ENCODE peak calls at places on chromosomes 5 and 9, in six cellular contexts. V is fibroblast of lung; R is stimulated activated CD8-positive, alpha-beta memory T cell treated with anti-CD3 and anti-CD28 coated beads, Interleukin-15, amount 100 ng/mL, for 4 hours; Y is aorta; U is cardiac fibroblast; E is uterus. F is an unnamed sample.

GRCh38 chr5:128966375-128966774 is 1.1 kb downstream of the SLC27A6 start:
- DNase-seq in V (no peak), R (no peak), Y (no peak), U (no peak), E (no peak), F (no peak)

GRCh38 chr5:153670081-153670480 is 179.6 kb downstream of the GRIA1 start:
- DNase-seq in V (no peak), R (no peak), Y (no peak), U (no peak), E (no peak), F (no peak)

GRCh38 chr9:125462766-125463384 is 201.2 kb downstream of the GAPVD1 start:
- DNase-seq in V (peak; percentile 91), R (no peak), Y (no peak), U (peak; percentile 15), E (no peak), F (peak; percentile 11)

GRCh38 chr5:146340260-146341081 is 1.8 kb downstream of the POU4F3 start:
- DNase-seq in V (peak; percentile 68), R (no peak), Y (peak; percentile 86), U (peak; percentile 71), E (peak; percentile 31), F (peak; percentile 73)

GRCh38 chr5:1799602-1800469 is at the start of gene MRPL36:
- DNase-seq in V (peak; percentile 88), R (peak; percentile 84), Y (peak; percentile 95), U (peak; percentile 91), E (peak; percentile 87), F (peak; percentile 86)

GRCh38 chr5:14492341-14492964 is 89.1 kb upstream of the OTULINL start:
- DNase-seq in V (no peak), R (no peak), Y (no peak), U (no peak), E (no peak), F (no peak)

GRCh38 chr9:72589684-72590555 is 68.5 kb downstream of the TMC1 start:
- DNase-seq in V (peak; percentile 64), R (no peak), Y (no peak), U (no peak), E (no peak), F (peak; percentile 71)

GRCh38 chr9:129671519-129671918 is 6.1 kb downstream of the PRRX2 start:
- DNase-seq in V (no peak), R (no peak), Y (no peak), U (no peak), E (no peak), F (no peak)

GRCh38 chr5:7876867-7877266 is 7.9 kb downstream of the MTRR start:
- DNase-seq in V (peak; percentile 71), R (no peak), Y (no peak), U (peak; percentile 70), E (no peak), F (peak; percentile 31)

GRCh38 chr5:44532981-44533380 is 143.8 kb upstream of the FGF10 start:
- DNase-seq in V (no peak), R (no peak), Y (no peak), U (no peak), E (no peak), F (no peak)

GRCh38 chr9:21681641-21682040 is 120.8 kb upstream of the MTAP start:
- DNase-seq in V (peak; percentile 95), R (no peak), Y (no peak), U (peak; percentile 84), E (no peak), F (peak; percentile 87)

GRCh38 chr9:98218562-98219363 is 26.3 kb upstream of the CORO2A start:
- DNase-seq in V (peak; percentile 59), R (no peak), Y (no peak), U (no peak), E (no peak), F (no peak)

GRCh38 chr9:4197548-4197947 is 102.3 kb downstream of the GLIS3 start:
- DNase-seq in V (no peak), R (no peak), Y (peak; percentile 30), U (no peak), E (no peak), F (no peak)

GRCh38 chr5:14032944-14033343 is 88.5 kb upstream of the DNAH5 start:
- DNase-seq in V (peak; percentile 84), R (no peak), Y (no peak), U (peak; percentile 75), E (no peak), F (peak; percentile 53)

GRCh38 chr5:169460123-169460522 is 123.5 kb upstream of the SPDL1 start:
- DNase-seq in V (no peak), R (no peak), Y (no peak), U (no peak), E (no peak), F (no peak)

GRCh38 chr9:126031116-126031515 is 283.9 kb downstream of the PBX3 start:
- DNase-seq in V (no peak), R (no peak), Y (peak; percentile 47), U (no peak), E (no peak), F (no peak)

GRCh38 chr5:131466171-131466766 is 168.8 kb downstream of the RAPGEF6 start:
- DNase-seq in V (peak; percentile 94), R (no peak), Y (no peak), U (peak; percentile 87), E (no peak), F (peak; percentile 76)

GRCh38 chr9:76101945-76102344 is 211.5 kb downstream of the PCSK5 start:
- DNase-seq in V (no peak), R (no peak), Y (no peak), U (no peak), E (no peak), F (no peak)

GRCh38 chr9:1869843-1870242 is 145.3 kb upstream of the SMARCA2 start:
- DNase-seq in V (no peak), R (no peak), Y (no peak), U (peak; percentile 14), E (no peak), F (peak; percentile 1)

F was measured in fibroblast of the aortic adventitia.